ENCODE peak calls at places on chromosomes 5 and 9, in seven cellular contexts. O is endothelial cell of umbilical vein, A is stomach, W is GM12891, X is sigmoid colon, H is spleen, E is HCT116. R is an unnamed sample.

GRCh38 chr9:27162045-27162444 is 53.0 kb downstream of the TEK start:
- DNase-seq in O (peak), A (no peak), W (no peak), X (no peak), H (no peak), E (no peak), R (no peak)

GRCh38 chr9:94859891-94860290 is 133.4 kb downstream of the AOPEP start:
- DNase-seq in O (no peak), A (no peak), W (no peak), X (no peak), H (no peak), E (no peak), R (no peak)

GRCh38 chr9:113524460-113524859 is 60.9 kb downstream of the RGS3 start:
- DNase-seq in O (no peak), A (peak), W (no peak), X (no peak), H (peak), E (no peak), R (no peak)

GRCh38 chr5:110726249-110727024 is at the start of gene TMEM232:
- DNase-seq in O (peak), A (peak), W (no peak), X (peak), H (peak), E (no peak), R (peak)

GRCh38 chr5:40124367-40124766 is 555.3 kb upstream of the PTGER4 start:
- DNase-seq in O (no peak), A (no peak), W (no peak), X (no peak), H (no peak), E (peak), R (no peak)

GRCh38 chr9:132003904-132004303 is 75.8 kb downstream of the MED27 start:
- DNase-seq in O (no peak), A (no peak), W (no peak), X (no peak), H (no peak), E (no peak), R (no peak)

GRCh38 chr5:29079771-29080170 is 2041.4 kb upstream of the CDH9 start:
- DNase-seq in O (no peak), A (no peak), W (no peak), X (no peak), H (no peak), E (no peak), R (no peak)

GRCh38 chr5:16849181-16849580 is 86.9 kb downstream of the MYO10 start:
- DNase-seq in O (no peak), A (no peak), W (no peak), X (no peak), H (no peak), E (no peak), R (no peak)

GRCh38 chr5:60223342-60223741 is 329.8 kb upstream of the PDE4D start:
- DNase-seq in O (no peak), A (no peak), W (no peak), X (no peak), H (no peak), E (no peak), R (no peak)

GRCh38 chr5:179608131-179608581 is 15.3 kb downstream of the HNRNPH1 start:
- DNase-seq in O (no peak), A (no peak), W (no peak), X (peak), H (peak), E (no peak), R (no peak)

GRCh38 chr5:120684749-120685415 is 220.8 kb downstream of the PRR16 start:
- DNase-seq in O (no peak), A (no peak), W (no peak), X (no peak), H (no peak), E (no peak), R (no peak)

GRCh38 chr5:119319890-119320289 is 35.9 kb upstream of the TNFAIP8 start:
- DNase-seq in O (no peak), A (no peak), W (no peak), X (no peak), H (no peak), E (no peak), R (no peak)

GRCh38 chr5:52579391-52579790 is 208.3 kb upstream of the ITGA1 start:
- DNase-seq in O (no peak), A (no peak), W (no peak), X (no peak), H (no peak), E (no peak), R (no peak)

DNA sequence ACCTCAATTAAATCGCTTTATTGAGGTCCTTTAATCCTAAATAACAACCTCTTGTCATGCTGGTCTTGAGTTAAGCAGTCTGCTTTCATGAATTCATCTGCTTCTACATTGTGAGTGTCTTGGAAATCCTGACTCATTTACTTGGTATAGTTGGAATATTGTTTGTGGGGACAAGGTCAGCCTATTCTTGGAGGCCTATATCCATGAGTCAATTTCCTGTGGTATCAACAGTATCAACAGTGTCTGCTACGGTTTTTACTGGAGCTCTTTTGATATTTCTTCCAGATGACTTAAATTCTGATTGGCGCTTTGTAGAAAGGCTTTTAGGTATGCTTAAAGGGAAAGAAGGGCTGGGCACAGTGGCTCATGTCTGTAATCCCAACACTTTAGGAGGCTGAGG is 71.2 kb upstream of the PARP8 start:
- DNase-seq in O (no peak), A (no peak), W (no peak), X (no peak), H (no peak), E (peak), R (no peak)
- TF ChIP-seq POLR2AphosphoS5 in O (no peak), A (no peak), W (no peak), X (no peak), H (no peak), E (no peak), R (no peak)

GRCh38 chr5:95620030-95620869 is at the start of gene GPR150:
- DNase-seq in O (peak), A (peak), W (peak), X (peak), H (peak), E (no peak), R (peak)
- TF ChIP-seq POLR2AphosphoS5 in O (no peak), A (peak), W (no peak), X (no peak), H (no peak), E (no peak), R (no peak)

GRCh38 chr5:24819841-24820240 is 175.1 kb upstream of the CDH10 start:
- DNase-seq in O (no peak), A (no peak), W (no peak), X (no peak), H (no peak), E (no peak), R (no peak)
- TF ChIP-seq POLR2AphosphoS5 in O (no peak), A (no peak), W (no peak), X (no peak), H (no peak), E (no peak), R (no peak)

DNA sequence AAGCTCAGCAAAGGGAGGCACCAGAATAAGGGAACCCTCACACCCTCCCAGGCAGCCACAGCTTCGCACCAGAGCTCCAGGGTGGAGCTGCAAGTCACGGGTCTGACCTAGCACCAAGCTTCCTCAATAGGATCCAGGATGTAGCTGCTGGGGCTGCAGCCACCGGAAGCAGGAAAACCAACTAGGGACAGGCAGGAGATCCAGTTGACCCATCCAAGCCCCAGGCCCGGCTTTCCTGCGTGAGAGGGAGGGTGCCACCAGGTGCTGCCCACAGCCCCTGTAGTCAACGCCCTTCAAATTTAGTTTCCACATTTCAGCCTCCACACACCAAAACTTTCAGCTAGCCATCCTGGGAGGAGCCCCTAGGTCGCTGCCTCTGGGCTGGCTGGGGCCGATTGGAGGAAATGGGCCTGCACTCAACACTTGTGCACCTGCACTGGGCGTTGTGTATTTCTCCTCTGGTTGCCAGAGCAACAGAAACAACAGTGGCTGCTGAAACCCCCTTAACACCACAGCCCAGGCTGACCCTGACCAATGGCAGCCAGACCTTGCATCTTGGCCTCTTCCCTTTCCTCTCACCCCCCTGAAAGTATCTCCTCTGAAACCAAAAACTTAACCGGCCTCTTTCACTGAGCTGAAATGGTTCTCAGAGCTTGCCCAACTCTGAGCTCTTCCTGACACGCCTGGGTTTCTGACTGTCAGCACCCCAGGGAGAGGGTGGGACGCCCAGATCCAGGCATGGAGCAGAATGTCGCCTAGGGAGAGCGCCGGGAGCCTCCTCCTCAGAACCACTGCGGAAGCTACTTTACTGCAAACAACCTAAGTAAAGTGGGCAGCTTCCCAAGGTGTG is 226.5 kb upstream of the MAP3K1 start:
- DNase-seq in O (no peak), A (peak), W (peak), X (peak), H (peak), E (no peak), R (peak)
- TF ChIP-seq POLR2AphosphoS5 in O (no peak), A (no peak), W (no peak), X (no peak), H (peak), E (no peak), R (no peak)

DNA sequence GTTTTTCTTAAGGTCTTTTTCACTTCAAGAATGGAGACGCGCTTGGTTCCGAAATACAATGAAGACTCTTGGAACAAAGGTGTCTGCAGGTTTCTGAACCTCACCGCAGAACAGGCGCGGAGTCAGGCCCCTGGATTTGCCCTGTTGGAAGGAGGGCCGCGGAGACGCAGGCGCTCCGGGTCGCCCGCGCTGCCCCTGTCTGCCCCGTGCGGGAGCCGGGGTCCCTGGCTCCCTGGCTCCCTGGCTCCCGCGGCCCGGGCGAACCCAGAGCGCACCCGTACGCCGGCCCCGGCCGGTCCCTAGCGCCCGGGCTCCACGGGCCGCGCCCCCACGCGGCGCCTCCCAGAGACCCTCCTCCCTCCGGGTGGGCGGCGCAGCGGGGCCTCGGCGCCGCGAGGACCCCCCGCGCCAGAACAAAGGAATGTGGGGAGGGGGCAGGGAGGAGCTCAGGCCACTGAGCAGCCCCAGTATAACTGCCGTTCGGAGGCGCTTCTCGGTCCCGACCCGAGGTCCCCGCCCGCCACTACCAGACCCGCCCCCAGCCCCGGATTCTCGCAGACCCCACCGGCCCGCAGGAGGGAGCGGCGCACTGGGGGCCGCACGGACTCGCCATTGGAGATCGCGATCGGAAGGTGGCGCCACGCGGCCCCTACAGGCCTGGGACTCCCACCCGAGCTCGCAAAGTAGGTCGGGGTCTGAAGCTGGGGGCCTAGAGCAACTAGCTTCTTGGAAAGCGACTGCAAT is 2.4 kb downstream of the NFIL3 start:
- DNase-seq in O (peak), A (no peak), W (no peak), X (peak), H (peak), E (no peak), R (peak)
- TF ChIP-seq POLR2AphosphoS5 in O (no peak), A (no peak), W (no peak), X (no peak), H (no peak), E (no peak), R (no peak)

R was measured in upper lobe of left lung.